ENCODE peak calls at places on chromosomes 1 and 21, in five cellular contexts. J is H9, G is mesenchymal stem cell, F is neuronal stem cell, Y is H1. U is an unnamed sample.

GRCh38 chr1:230690101-230690500 is 23.8 kb downstream of the AGT start:
- DNase-seq in J (no peak), G (no peak), F (no peak), Y (no peak), U (no peak)

GRCh38 chr21:41662761-41663160 is 104.1 kb downstream of the RIPK4 start:
- DNase-seq in J (no peak), G (no peak), F (no peak), Y (no peak), U (no peak)

GRCh38 chr1:99768525-99769382 is 2.3 kb upstream of the FRRS1 start:
- DNase-seq in J (no peak), G (peak; percentile 39), F (no peak), Y (no peak), U (peak; percentile 67)

GRCh38 chr1:180778782-180779398 is 133.8 kb upstream of the KIAA1614 start:
- DNase-seq in J (peak; percentile 33), G (no peak), F (no peak), Y (no peak), U (peak; percentile 45)

GRCh38 chr1:41475859-41476567 is 8.5 kb downstream of the EDN2 start:
- DNase-seq in J (no peak), G (no peak), F (no peak), Y (no peak), U (no peak)

GRCh38 chr1:24635195-24635843 is 7.8 kb upstream of the SRRM1 start:
- DNase-seq in J (no peak), G (peak; percentile 79), F (peak; percentile 36), Y (no peak), U (no peak)

GRCh38 chr1:109488201-109488600 is 4.5 kb downstream of the ATXN7L2 start:
- DNase-seq in J (no peak), G (no peak), F (no peak), Y (no peak), U (no peak)

GRCh38 chr1:1432566-1432950 is 2.9 kb upstream of the VWA1 start:
- DNase-seq in J (no peak), G (no peak), F (no peak), Y (no peak), U (no peak)

GRCh38 chr1:228839656-228840055 is 104.4 kb downstream of the RHOU start:
- DNase-seq in J (no peak), G (peak; percentile 46), F (no peak), Y (no peak), U (peak; percentile 22)

GRCh38 chr1:195105281-195105680 is 1503.0 kb downstream of the KCNT2 start:
- DNase-seq in J (no peak), G (no peak), F (no peak), Y (no peak), U (no peak)

GRCh38 chr1:64212023-64212422 is 8.6 kb downstream of the UBE2U start:
- DNase-seq in J (no peak), G (no peak), F (no peak), Y (no peak), U (no peak)

DNA sequence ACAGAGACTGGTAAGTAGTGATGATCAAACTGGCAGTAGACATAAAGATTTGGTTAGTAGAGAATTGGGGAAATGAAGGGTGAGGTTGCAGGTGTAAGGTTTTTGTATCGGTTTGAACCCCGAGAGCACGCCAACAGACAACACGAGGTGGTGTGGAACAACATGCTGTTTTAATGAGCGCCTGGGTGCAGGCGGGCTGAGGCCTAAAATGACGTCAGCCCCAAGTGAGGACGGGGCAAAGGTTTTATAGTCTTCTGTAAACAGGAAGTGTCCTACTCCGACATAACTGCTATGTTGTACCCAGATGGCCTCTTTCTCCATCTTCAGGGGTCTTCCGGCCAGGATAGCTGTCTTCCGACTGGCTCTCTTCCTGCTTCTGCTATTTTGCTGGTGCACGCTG is 178.8 kb downstream of the HHIPL2 start:
- DNase-seq in J (no peak), G (peak; percentile 14), F (no peak), Y (no peak), U (no peak)
- H2BK12ac ChIP-seq in J (no peak overlapping the region), G (no peak overlapping the region), F (no peak overlapping the region), Y (no peak overlapping the region), U (no peak overlapping the region)

DNA sequence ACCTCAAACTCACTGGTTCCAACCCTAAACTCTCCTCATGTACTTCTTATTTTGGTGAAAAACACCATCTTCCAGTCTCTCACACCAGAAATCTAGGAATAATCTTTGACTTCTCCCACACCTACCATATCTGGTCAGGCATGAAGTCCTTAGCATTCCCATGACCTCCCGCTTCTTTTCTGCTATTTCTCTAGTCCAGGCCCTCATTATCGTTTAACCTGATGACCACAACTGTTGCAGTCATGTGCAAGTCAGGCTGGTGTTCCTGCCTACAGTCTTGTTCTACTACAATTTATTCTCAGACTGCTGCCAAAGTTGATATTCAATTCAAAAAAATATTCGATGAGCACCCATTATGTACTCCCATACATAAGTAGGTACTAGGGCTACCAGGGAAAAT is 71.3 kb downstream of the PIK3R3 start:
- DNase-seq in J (no peak), G (no peak), F (no peak), Y (no peak), U (no peak)
- H2BK12ac ChIP-seq in J (no peak overlapping the region), G (no peak overlapping the region), F (no peak overlapping the region), Y (no peak overlapping the region), U (no peak overlapping the region)

GRCh38 chr1:118636004-118636403 is 352.1 kb downstream of the TBX15 start:
- DNase-seq in J (no peak), G (no peak), F (no peak), Y (no peak), U (no peak)
- H2BK12ac ChIP-seq in J (no peak overlapping the region), G (no peak overlapping the region), F (no peak overlapping the region), Y (no peak overlapping the region), U (no peak overlapping the region)

GRCh38 chr1:227299238-227299637 is 19.1 kb downstream of the CDC42BPA start:
- DNase-seq in J (no peak), G (peak; percentile 52), F (no peak), Y (no peak), U (no peak)

GRCh38 chr1:227299688-227300087 is 18.6 kb downstream of the CDC42BPA start:
- DNase-seq in J (no peak), G (peak; percentile 41), F (no peak), Y (no peak), U (no peak)

GRCh38 chr1:227297073-227297793 is 21.1 kb downstream of the CDC42BPA start:
- DNase-seq in J (no peak), G (no peak), F (no peak), Y (no peak), U (no peak)

GRCh38 chr1:227300682-227301081 is 17.6 kb downstream of the CDC42BPA start:
- DNase-seq in J (no peak), G (no peak), F (no peak), Y (no peak), U (no peak)

DNA sequence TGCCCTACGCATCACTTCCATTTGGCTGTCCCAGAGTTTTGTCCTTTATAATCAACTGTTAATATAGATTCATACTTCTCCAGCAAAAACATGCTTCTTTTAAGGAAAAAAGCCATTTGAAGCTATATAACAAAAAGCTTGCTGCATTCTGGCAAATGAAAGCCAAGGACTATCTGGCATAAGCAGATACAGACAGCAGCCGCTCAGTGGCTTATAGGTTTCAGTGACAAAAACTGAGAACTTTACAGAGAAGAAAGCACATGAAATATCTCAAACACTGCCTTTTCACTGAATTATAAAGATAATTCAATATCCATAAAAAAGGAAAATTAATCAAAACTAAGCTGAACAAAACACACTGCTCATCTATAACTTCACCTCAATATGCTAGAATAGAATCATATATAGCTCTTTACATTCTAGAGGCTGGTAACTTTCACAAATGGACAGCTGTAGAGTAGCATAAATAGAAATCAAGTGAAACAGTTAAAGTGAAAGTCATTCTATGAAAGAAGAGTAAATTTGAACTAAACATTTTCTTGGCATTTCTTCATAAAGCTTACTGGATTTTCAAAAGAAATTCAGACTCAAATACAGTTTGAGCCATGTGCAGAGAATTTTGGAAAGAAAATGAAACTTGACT is 19.6 kb downstream of the CDC42BPA start:
- DNase-seq in J (no peak), G (peak; percentile 28), F (no peak), Y (no peak), U (no peak)
- H2BK12ac ChIP-seq in J (no peak overlapping the region), G (no peak overlapping the region), F (no peak overlapping the region), Y (no peak overlapping the region), U (no peak overlapping the region)

DNA sequence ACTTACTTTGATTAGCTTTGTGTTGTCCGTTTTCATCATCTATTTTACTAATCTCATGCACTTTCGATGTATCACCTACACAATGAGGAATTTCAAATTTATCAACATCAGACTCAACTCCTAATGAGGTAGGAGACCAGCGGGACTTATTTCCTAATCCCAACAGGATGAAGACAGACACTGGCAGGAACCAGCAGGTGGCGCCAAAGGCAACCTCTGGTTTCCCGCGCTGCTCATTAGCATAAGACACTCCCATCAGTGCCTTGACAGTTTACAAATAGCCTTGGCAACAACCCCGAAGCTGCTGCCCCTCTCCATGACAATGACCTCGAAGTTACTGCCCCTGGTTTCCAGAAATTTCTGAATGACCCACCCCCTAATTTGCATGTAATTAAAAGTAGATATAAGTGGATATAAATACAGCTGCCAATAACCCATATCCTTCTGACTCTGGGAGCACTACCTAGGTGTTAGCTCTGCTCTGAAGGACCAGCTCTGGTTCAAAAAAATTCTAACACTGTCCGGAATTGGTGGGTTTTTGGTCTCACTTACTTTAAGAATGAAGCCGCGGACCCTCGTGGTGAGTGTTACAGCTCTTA is 974.8 kb downstream of the ADGRL2 start:
- DNase-seq in J (peak; percentile 75), G (peak; percentile 22), F (no peak), Y (peak; percentile 63), U (peak; percentile 63)
- H2BK12ac ChIP-seq in J (no peak overlapping the region), G (no peak overlapping the region), F (no peak overlapping the region), Y (no peak overlapping the region), U (no peak overlapping the region)

U was measured in trophoblast cell.